ENCODE peak calls at places on chromosomes 7 and 10, in eight cellular contexts. E is lower lobe of right lung; W is thoracic aorta; A is CD4-positive, CD25-positive, alpha-beta regulatory T cell; Q is SJSA1; S is foreskin keratinocyte; F is cardiac muscle cell; D is A549. M is an unnamed sample.

GRCh38 chr10:5618829-5619228 is 47.6 kb downstream of the ASB13 start:
- DNase-seq in E (peak; percentile 45), D (no peak), Q (no peak), W (no peak), A (no peak), S (no peak), F (peak; percentile 49), M (no peak)

GRCh38 chr7:141039366-141039765 is 24.6 kb upstream of the MRPS33 start:
- DNase-seq in D (peak; percentile 35), A (no peak), Q (no peak), W (no peak), F (no peak), S (no peak), E (no peak), M (no peak)

GRCh38 chr10:3418901-3419300 is 246.3 kb upstream of the PITRM1 start:
- DNase-seq in D (no peak), A (no peak), W (no peak), F (no peak), S (no peak), E (no peak), Q (no peak), M (no peak)

GRCh38 chr7:48390381-48391327 is 219.4 kb downstream of the ABCA13 start:
- DNase-seq in D (no peak), W (no peak), E (no peak), S (no peak), A (no peak), Q (peak; percentile 42), F (peak; percentile 7), M (no peak)

GRCh38 chr10:37975407-37975991 is 948 bp downstream of the ZNF25 start:
- DNase-seq in W (no peak), D (peak; percentile 37), A (peak; percentile 54), S (peak; percentile 16), F (peak; percentile 21), E (no peak), Q (no peak), M (no peak)

GRCh38 chr10:32347363-32347735 is 391 bp upstream of the EPC1 start:
- DNase-seq in S (no peak), Q (no peak), A (no peak), W (no peak), E (no peak), D (no peak), F (no peak), M (no peak)

GRCh38 chr10:16105082-16105481 is 244.8 kb upstream of the MINDY3 start:
- DNase-seq in A (no peak), S (no peak), W (no peak), F (peak; percentile 69), E (no peak), Q (no peak), D (no peak), M (no peak)

GRCh38 chr7:116075351-116076145 is 45.0 kb upstream of the TFEC start:
- DNase-seq in W (no peak), E (no peak), Q (no peak), A (no peak), D (peak; percentile 6), F (peak; percentile 1), S (peak; percentile 28), M (no peak)

GRCh38 chr7:4238861-4239260 is 443.2 kb upstream of the FOXK1 start:
- DNase-seq in W (no peak), F (no peak), A (no peak), D (no peak), S (no peak), Q (no peak), E (no peak), M (no peak)

GRCh38 chr7:117129538-117129955 is 176.2 kb downstream of the ST7 start:
- DNase-seq in E (no peak), Q (no peak), W (no peak), S (no peak), A (no peak), D (no peak), F (peak; percentile 68), M (no peak)

GRCh38 chr10:2475711-2476110 is 591.6 kb upstream of the PFKP start:
- DNase-seq in S (no peak), E (no peak), F (no peak), Q (no peak), D (no peak), W (no peak), A (no peak), M (no peak)

GRCh38 chr10:97490592-97490991 is 7.6 kb downstream of the MMS19 start:
- DNase-seq in A (no peak), E (peak; percentile 47), F (no peak), D (no peak), S (no peak), Q (no peak), W (no peak), M (no peak)

GRCh38 chr10:61016630-61017029 is 72.6 kb upstream of the RHOBTB1 start:
- DNase-seq in W (no peak), D (no peak), E (no peak), Q (no peak), A (no peak), S (no peak), F (no peak), M (no peak)

GRCh38 chr10:67306588-67307205 is 380.9 kb downstream of the LRRTM3 start:
- DNase-seq in D (peak; percentile 19), A (no peak), E (no peak), Q (peak; percentile 5), W (no peak), F (peak; percentile 14), S (no peak), M (no peak)

GRCh38 chr7:103114576-103115008 is 34.3 kb downstream of the NAPEPLD start:
- DNase-seq in A (no peak), W (no peak), S (no peak), E (no peak), F (no peak), Q (no peak), D (no peak), M (no peak)

GRCh38 chr7:74479961-74480829 is 26.5 kb downstream of the GTF2IRD1 start:
- DNase-seq in S (no peak), A (no peak), E (peak; percentile 87), Q (no peak), F (peak; percentile 86), D (no peak), W (peak; percentile 52), M (no peak)

GRCh38 chr7:74481458-74482324 is 28.0 kb downstream of the GTF2IRD1 start:
- DNase-seq in S (no peak), D (peak; percentile 63), F (peak; percentile 23), Q (no peak), W (no peak), A (no peak), E (no peak), M (no peak)

GRCh38 chr7:74483402-74484336 is 30.0 kb downstream of the GTF2IRD1 start:
- DNase-seq in W (no peak), F (peak; percentile 66), D (peak; percentile 48), A (no peak), E (no peak), Q (peak; percentile 65), S (no peak), M (no peak)

GRCh38 chr7:74480861-74481417 is 27.2 kb downstream of the GTF2IRD1 start:
- DNase-seq in A (no peak), F (peak; percentile 91), E (peak; percentile 87), D (peak; percentile 85), W (no peak), Q (no peak), S (no peak), M (no peak)

GRCh38 chr7:74482629-74483401 is 29.1 kb downstream of the GTF2IRD1 start:
- DNase-seq in D (peak; percentile 94), S (no peak), F (peak; percentile 98), W (no peak), A (no peak), E (no peak), Q (peak; percentile 84), M (no peak)
- H3K4me1 ChIP-seq in D (peaks cover 77% of the 10 kb centered on the region), S (peaks cover 24% of the 10 kb centered on the region), F (peaks cover 54% of the 10 kb centered on the region), W (peaks cover 51% of the 10 kb centered on the region), A (no peaks in the 10 kb centered on the region), E (peaks cover 61% of the 10 kb centered on the region), Q (peaks cover 65% of the 10 kb centered on the region), M (no peaks in the 10 kb centered on the region)

GRCh38 chr10:29725133-29725720 is 90.5 kb upstream of the SVIL start:
- DNase-seq in S (no peak), W (no peak), Q (no peak), E (no peak), F (peak; percentile 63), A (no peak), D (no peak), M (no peak)
- H3K27ac ChIP-seq in S (no peak overlapping the region), W (peak overlapping the region; percentile 74), Q (no peak overlapping the region), E (peak overlapping the region; percentile 0), F (peak overlapping the region; percentile 88), A (no peak overlapping the region), D (no peak overlapping the region), M (no peak overlapping the region)

GRCh38 chr7:90213521-90213920 is 2.0 kb downstream of the STEAP2 start:
- DNase-seq in Q (no peak), F (no peak), S (no peak), E (no peak), D (no peak), A (no peak), W (no peak), M (no peak)
- H3K4me1 ChIP-seq in Q (peaks cover 11% of the 10 kb centered on the region), F (no peaks in the 10 kb centered on the region), S (no peaks in the 10 kb centered on the region), E (peaks cover 7% of the 10 kb centered on the region), D (peaks cover 13% of the 10 kb centered on the region), A (no peaks in the 10 kb centered on the region), W (peaks cover 12% of the 10 kb centered on the region), M (no peaks in the 10 kb centered on the region)

GRCh38 chr10:125089486-125089885 is 70.9 kb downstream of the CTBP2 start:
- DNase-seq in S (no peak), E (no peak), A (no peak), D (no peak), W (no peak), Q (no peak), F (no peak), M (no peak)

GRCh38 chr10:125086716-125087115 is 73.6 kb downstream of the CTBP2 start:
- DNase-seq in A (no peak), W (no peak), F (no peak), S (no peak), E (no peak), D (no peak), Q (no peak), M (no peak)

GRCh38 chr10:125085281-125085680 is 75.1 kb downstream of the CTBP2 start:
- DNase-seq in Q (no peak), F (peak; percentile 29), D (no peak), W (no peak), E (no peak), A (no peak), S (no peak), M (no peak)

GRCh38 chr10:125087191-125087896 is 73.0 kb downstream of the CTBP2 start:
- DNase-seq in Q (no peak), A (no peak), S (peak; percentile 69), F (no peak), W (no peak), D (no peak), E (no peak), M (no peak)

GRCh38 chr10:125087897-125088215 is 72.5 kb downstream of the CTBP2 start:
- DNase-seq in W (no peak), E (no peak), D (no peak), F (no peak), A (no peak), Q (no peak), S (no peak), M (no peak)
- H3K27ac ChIP-seq in W (no peak overlapping the region), E (no peak overlapping the region), D (peak overlapping the region; percentile 40), F (no peak overlapping the region), A (no peak overlapping the region), Q (no peak overlapping the region), S (no peak overlapping the region), M (no peak overlapping the region)

GRCh38 chr7:107998150-107998549 is 4.8 kb downstream of the LAMB1 start:
- DNase-seq in Q (no peak), E (no peak), S (no peak), A (no peak), D (no peak), W (no peak), F (no peak), M (no peak)
- H3K4me1 ChIP-seq in Q (peaks cover 87% of the 10 kb centered on the region), E (peaks cover 51% of the 10 kb centered on the region), S (peaks cover 65% of the 10 kb centered on the region), A (peaks cover 12% of the 10 kb centered on the region), D (peaks cover 75% of the 10 kb centered on the region), W (peaks cover 58% of the 10 kb centered on the region), F (peaks cover 17% of the 10 kb centered on the region), M (peaks cover 10% of the 10 kb centered on the region)

GRCh38 chr10:77801474-77802238 is 124.9 kb downstream of the DLG5 start:
- DNase-seq in S (peak; percentile 19), D (no peak), F (peak; percentile 3), A (peak; percentile 56), E (peak; percentile 10), Q (peak; percentile 38), W (no peak), M (peak; percentile 43)
- H3K27ac ChIP-seq in S (peak overlapping the region; percentile 77), D (no peak overlapping the region), F (no peak overlapping the region), A (no peak overlapping the region), E (no peak overlapping the region), Q (no peak overlapping the region), W (no peak overlapping the region), M (peak overlapping the region; percentile 14)